ENCODE peak calls at places on chromosomes 13 and 19, in eight cellular contexts. One of them, this sample, is unnamed.

GRCh38 chr19:1173160-1173844 is 766 bp downstream of the SBNO2 start:
- DNase-seq in Peyer's patch: no peak
- DNase-seq in fibroblast of villous mesenchyme: no peak
- DNase-seq in ovary: peak; percentile 58
- DNase-seq in left lung: no peak
- DNase-seq in cardiac fibroblast: no peak
- DNase-seq in gastrocnemius medialis: peak; percentile 26
- DNase-seq in aorta: no peak
- DNase-seq in this sample: peak; percentile 22

GRCh38 chr13:36358352-36358751 is 12.2 kb upstream of the SPART start:
- DNase-seq in Peyer's patch: no peak
- DNase-seq in fibroblast of villous mesenchyme: no peak
- DNase-seq in ovary: no peak
- DNase-seq in left lung: no peak
- DNase-seq in cardiac fibroblast: no peak
- DNase-seq in gastrocnemius medialis: no peak
- DNase-seq in aorta: no peak
- DNase-seq in this sample: no peak

GRCh38 chr13:114248011-114248410 is 13.3 kb downstream of the CDC16 start:
- DNase-seq in Peyer's patch: no peak
- DNase-seq in fibroblast of villous mesenchyme: peak; percentile 42
- DNase-seq in ovary: no peak
- DNase-seq in left lung: no peak
- DNase-seq in cardiac fibroblast: no peak
- DNase-seq in gastrocnemius medialis: no peak
- DNase-seq in aorta: no peak
- DNase-seq in this sample: no peak

GRCh38 chr19:51338563-51339312 is 3.2 kb downstream of the VSIG10L start:
- DNase-seq in Peyer's patch: peak; percentile 95
- DNase-seq in fibroblast of villous mesenchyme: peak; percentile 75
- DNase-seq in ovary: peak; percentile 89
- DNase-seq in left lung: peak; percentile 83
- DNase-seq in cardiac fibroblast: peak; percentile 79
- DNase-seq in gastrocnemius medialis: peak; percentile 48
- DNase-seq in aorta: peak; percentile 89
- DNase-seq in this sample: peak; percentile 74

GRCh38 chr19:4067396-4068057 is 828 bp upstream of the ZBTB7A start:
- DNase-seq in Peyer's patch: no peak
- DNase-seq in fibroblast of villous mesenchyme: no peak
- DNase-seq in ovary: peak; percentile 59
- DNase-seq in left lung: no peak
- DNase-seq in cardiac fibroblast: no peak
- DNase-seq in gastrocnemius medialis: no peak
- DNase-seq in aorta: no peak
- DNase-seq in this sample: no peak

GRCh38 chr13:110799246-110800236 is 86.0 kb downstream of the ING1 start:
- DNase-seq in Peyer's patch: no peak
- DNase-seq in fibroblast of villous mesenchyme: peak; percentile 90
- DNase-seq in ovary: peak; percentile 70
- DNase-seq in left lung: peak; percentile 63
- DNase-seq in cardiac fibroblast: peak; percentile 97
- DNase-seq in gastrocnemius medialis: no peak
- DNase-seq in aorta: peak; percentile 73
- DNase-seq in this sample: peak; percentile 96

GRCh38 chr19:4929186-4929585 is 19.9 kb downstream of the UHRF1 start:
- DNase-seq in Peyer's patch: no peak
- DNase-seq in fibroblast of villous mesenchyme: peak; percentile 18
- DNase-seq in ovary: no peak
- DNase-seq in left lung: no peak
- DNase-seq in cardiac fibroblast: peak; percentile 35
- DNase-seq in gastrocnemius medialis: no peak
- DNase-seq in aorta: no peak
- DNase-seq in this sample: no peak

GRCh38 chr13:41603917-41604316 is 146.6 kb downstream of the RGCC start:
- DNase-seq in Peyer's patch: peak; percentile 50
- DNase-seq in fibroblast of villous mesenchyme: no peak
- DNase-seq in ovary: no peak
- DNase-seq in left lung: no peak
- DNase-seq in cardiac fibroblast: peak; percentile 59
- DNase-seq in gastrocnemius medialis: peak; percentile 86
- DNase-seq in aorta: no peak
- DNase-seq in this sample: peak; percentile 79

GRCh38 chr19:36032251-36033104 is at the start of gene CLIP3:
- DNase-seq in Peyer's patch: peak; percentile 57
- DNase-seq in fibroblast of villous mesenchyme: peak; percentile 60
- DNase-seq in ovary: peak; percentile 85
- DNase-seq in left lung: peak; percentile 58
- DNase-seq in cardiac fibroblast: peak; percentile 81
- DNase-seq in gastrocnemius medialis: no peak
- DNase-seq in aorta: peak; percentile 83
- DNase-seq in this sample: peak; percentile 74

GRCh38 chr19:6796278-6796677 is 23.8 kb downstream of the VAV1 start:
- DNase-seq in Peyer's patch: no peak
- DNase-seq in fibroblast of villous mesenchyme: no peak
- DNase-seq in ovary: no peak
- DNase-seq in left lung: no peak
- DNase-seq in cardiac fibroblast: no peak
- DNase-seq in gastrocnemius medialis: no peak
- DNase-seq in aorta: no peak
- DNase-seq in this sample: no peak

GRCh38 chr19:6803036-6803404 is 30.5 kb downstream of the VAV1 start:
- DNase-seq in Peyer's patch: no peak
- DNase-seq in fibroblast of villous mesenchyme: no peak
- DNase-seq in ovary: no peak
- DNase-seq in left lung: no peak
- DNase-seq in cardiac fibroblast: no peak
- DNase-seq in gastrocnemius medialis: no peak
- DNase-seq in aorta: no peak
- DNase-seq in this sample: no peak

GRCh38 chr19:6801397-6802086 is 29.0 kb downstream of the VAV1 start:
- DNase-seq in Peyer's patch: peak; percentile 91
- DNase-seq in fibroblast of villous mesenchyme: no peak
- DNase-seq in ovary: peak; percentile 17
- DNase-seq in left lung: peak; percentile 85
- DNase-seq in cardiac fibroblast: peak; percentile 50
- DNase-seq in gastrocnemius medialis: peak; percentile 46
- DNase-seq in aorta: peak; percentile 91
- DNase-seq in this sample: peak; percentile 26

GRCh38 chr19:6802336-6803035 is 30.0 kb downstream of the VAV1 start:
- DNase-seq in Peyer's patch: peak; percentile 81
- DNase-seq in fibroblast of villous mesenchyme: no peak
- DNase-seq in ovary: no peak
- DNase-seq in left lung: peak; percentile 79
- DNase-seq in cardiac fibroblast: peak; percentile 4
- DNase-seq in gastrocnemius medialis: peak; percentile 35
- DNase-seq in aorta: peak; percentile 79
- DNase-seq in this sample: no peak

DNA sequence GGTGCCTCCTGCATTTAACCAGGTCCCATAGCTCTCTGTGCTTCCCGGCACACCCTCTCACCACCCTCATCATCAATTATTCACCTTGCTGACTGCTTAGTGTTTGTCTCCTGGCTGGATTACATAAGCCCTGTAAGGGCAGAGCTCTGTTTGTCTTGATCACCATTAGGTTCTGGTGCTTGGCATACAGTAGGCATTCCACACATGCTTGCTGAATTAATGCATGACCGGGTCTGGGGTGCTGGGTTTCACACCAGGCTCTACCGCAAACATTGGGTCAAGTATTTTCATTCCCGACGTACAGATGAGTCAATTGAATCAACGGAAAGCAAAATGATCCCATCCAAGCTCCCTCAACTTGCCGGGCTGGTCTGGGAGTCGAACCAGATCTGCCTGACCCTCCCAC is 28.5 kb downstream of the VAV1 start:
- DNase-seq in Peyer's patch: no peak
- DNase-seq in fibroblast of villous mesenchyme: peak; percentile 3
- DNase-seq in ovary: no peak
- DNase-seq in left lung: no peak
- DNase-seq in cardiac fibroblast: peak; percentile 59
- DNase-seq in gastrocnemius medialis: no peak
- DNase-seq in aorta: no peak
- DNase-seq in this sample: peak; percentile 34
- H3K4me3 ChIP-seq in Peyer's patch: peak overlapping the region; percentile 33
- H3K4me3 ChIP-seq in fibroblast of villous mesenchyme: no peak overlapping the region
- H3K4me3 ChIP-seq in ovary: no peak overlapping the region
- H3K4me3 ChIP-seq in left lung: peak overlapping the region; percentile 38
- H3K4me3 ChIP-seq in cardiac fibroblast: peak overlapping the region; percentile 24
- H3K4me3 ChIP-seq in gastrocnemius medialis: no peak overlapping the region
- H3K4me3 ChIP-seq in aorta: no peak overlapping the region
- H3K4me3 ChIP-seq in this sample: no peak overlapping the region

GRCh38 chr13:75759531-75759930 is 123.4 kb downstream of the LMO7 start:
- DNase-seq in Peyer's patch: no peak
- DNase-seq in fibroblast of villous mesenchyme: no peak
- DNase-seq in ovary: no peak
- DNase-seq in left lung: no peak
- DNase-seq in cardiac fibroblast: no peak
- DNase-seq in gastrocnemius medialis: no peak
- DNase-seq in aorta: no peak
- DNase-seq in this sample: no peak
- H3K4me3 ChIP-seq in Peyer's patch: no peak overlapping the region
- H3K4me3 ChIP-seq in fibroblast of villous mesenchyme: no peak overlapping the region
- H3K4me3 ChIP-seq in ovary: no peak overlapping the region
- H3K4me3 ChIP-seq in left lung: no peak overlapping the region
- H3K4me3 ChIP-seq in cardiac fibroblast: no peak overlapping the region
- H3K4me3 ChIP-seq in gastrocnemius medialis: no peak overlapping the region
- H3K4me3 ChIP-seq in aorta: no peak overlapping the region
- H3K4me3 ChIP-seq in this sample: no peak overlapping the region

GRCh38 chr19:57665261-57665806 is 3.4 kb upstream of the ZSCAN4 start:
- DNase-seq in Peyer's patch: no peak
- DNase-seq in fibroblast of villous mesenchyme: no peak
- DNase-seq in ovary: no peak
- DNase-seq in left lung: no peak
- DNase-seq in cardiac fibroblast: no peak
- DNase-seq in gastrocnemius medialis: no peak
- DNase-seq in aorta: no peak
- DNase-seq in this sample: no peak
- H3K4me3 ChIP-seq in Peyer's patch: no peak overlapping the region
- H3K4me3 ChIP-seq in fibroblast of villous mesenchyme: no peak overlapping the region
- H3K4me3 ChIP-seq in ovary: no peak overlapping the region
- H3K4me3 ChIP-seq in left lung: no peak overlapping the region
- H3K4me3 ChIP-seq in cardiac fibroblast: no peak overlapping the region
- H3K4me3 ChIP-seq in gastrocnemius medialis: peak overlapping the region; percentile 72
- H3K4me3 ChIP-seq in aorta: no peak overlapping the region
- H3K4me3 ChIP-seq in this sample: no peak overlapping the region

DNA sequence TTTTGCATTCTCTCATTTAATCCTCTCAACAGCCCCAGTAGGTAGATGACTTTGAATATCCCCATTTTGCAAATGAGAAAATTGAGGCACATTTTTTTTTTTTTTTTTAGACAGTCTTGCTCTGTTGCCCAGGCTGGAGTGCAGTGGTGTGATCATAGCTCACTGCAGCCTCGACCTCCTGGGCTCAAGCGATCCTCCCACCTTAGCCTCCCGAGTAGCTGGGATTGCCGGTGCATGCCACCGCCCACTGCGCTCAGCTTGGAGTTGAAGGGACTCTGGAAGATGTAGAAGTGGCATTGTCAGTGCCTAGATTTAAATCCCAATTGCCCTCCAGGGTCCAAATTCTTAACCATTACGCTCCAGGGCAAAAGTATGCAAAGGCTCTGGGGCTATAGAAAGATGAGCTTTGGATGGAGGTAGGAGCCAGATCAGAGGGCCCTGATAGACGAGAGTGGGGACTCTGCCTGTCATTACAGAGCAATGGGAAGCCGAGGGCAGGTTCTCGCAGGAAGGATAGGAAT is 813 bp upstream of the MCOLN1 start:
- DNase-seq in Peyer's patch: no peak
- DNase-seq in fibroblast of villous mesenchyme: no peak
- DNase-seq in ovary: no peak
- DNase-seq in left lung: no peak
- DNase-seq in cardiac fibroblast: no peak
- DNase-seq in gastrocnemius medialis: no peak
- DNase-seq in aorta: no peak
- DNase-seq in this sample: no peak
- H3K4me3 ChIP-seq in Peyer's patch: peak overlapping the region; percentile 84
- H3K4me3 ChIP-seq in fibroblast of villous mesenchyme: peak overlapping the region; percentile 63
- H3K4me3 ChIP-seq in ovary: no peak overlapping the region
- H3K4me3 ChIP-seq in left lung: peak overlapping the region; percentile 93
- H3K4me3 ChIP-seq in cardiac fibroblast: peak overlapping the region; percentile 77
- H3K4me3 ChIP-seq in gastrocnemius medialis: peak overlapping the region; percentile 94
- H3K4me3 ChIP-seq in aorta: no peak overlapping the region
- H3K4me3 ChIP-seq in this sample: peak overlapping the region; percentile 83

This sample was measured in fibroblast of pulmonary artery.